ENCODE peak calls at places on chromosomes 4 and X, in five cellular contexts. B is fibroblast of lung, A is cardiac fibroblast, K is heart left ventricle, P is bronchial epithelial cell. Q is an unnamed sample.

GRCh38 chr4:185936650-185937376 is 124.8 kb upstream of the SORBS2 start:
- DNase-seq in B (no peak), A (no peak), K (no peak), P (no peak), Q (no peak)

GRCh38 chr4:19693949-19694597 is 557.6 kb upstream of the SLIT2 start:
- DNase-seq in B (no peak), A (peak; percentile 52), K (no peak), P (no peak), Q (no peak)

GRCh38 chrX:18654873-18655836 is 16.8 kb downstream of the RS1 start:
- DNase-seq in B (peak; percentile 38), A (peak; percentile 16), K (no peak), P (no peak), Q (no peak)

GRCh38 chr4:41751325-41752061 is 3.0 kb upstream of the PHOX2B start:
- DNase-seq in B (no peak), A (no peak), K (no peak), P (no peak), Q (no peak)

GRCh38 chr4:56757270-56757746 is 64.2 kb downstream of the SPINK2 start:
- DNase-seq in B (peak; percentile 66), A (peak; percentile 44), K (no peak), P (peak; percentile 74), Q (no peak)

GRCh38 chr4:144174401-144175067 is 34.0 kb upstream of the GYPA start:
- DNase-seq in B (peak; percentile 76), A (peak; percentile 76), K (no peak), P (peak; percentile 66), Q (no peak)

GRCh38 chrX:119423631-119424030 is 24.5 kb downstream of the SLC25A43 start:
- DNase-seq in B (peak; percentile 12), A (peak; percentile 45), K (no peak), P (no peak), Q (no peak)

GRCh38 chr4:87677731-87678130 is 27.7 kb downstream of the DMP1 start:
- DNase-seq in B (no peak), A (no peak), K (no peak), P (no peak), Q (no peak)

GRCh38 chr4:153572609-153573008 is 106.4 kb downstream of the TMEM131L start:
- DNase-seq in B (no peak), A (no peak), K (no peak), P (no peak), Q (no peak)

DNA sequence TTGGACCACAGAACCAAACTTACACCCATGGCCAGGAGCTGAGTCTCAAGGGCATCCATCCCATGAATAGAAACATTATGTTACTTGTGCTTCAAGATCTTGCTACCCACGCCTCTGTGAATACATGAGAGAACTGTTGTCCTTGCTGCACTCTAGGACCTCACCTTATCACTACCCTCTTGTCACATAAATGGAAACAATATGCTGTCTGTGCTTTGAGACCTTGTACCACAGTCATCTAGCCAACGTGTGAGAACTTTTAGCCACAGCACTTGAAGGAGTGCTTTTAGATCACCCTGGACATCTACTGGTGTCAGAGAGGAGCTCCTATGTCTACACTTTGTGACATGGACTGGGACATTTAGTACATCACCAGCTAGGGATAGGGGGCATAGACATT is 30.7 kb upstream of the HUWE1 start:
- DNase-seq in B (no peak), A (no peak), K (no peak), P (no peak), Q (no peak)
- H3K4me3 ChIP-seq in B (no peak overlapping the region), A (no peak overlapping the region), K (no peak overlapping the region), P (no peak overlapping the region), Q (no peak overlapping the region)

GRCh38 chr4:8504279-8505007 is 63.9 kb downstream of the TRMT44 start:
- DNase-seq in B (no peak), A (no peak), K (peak; percentile 51), P (no peak), Q (no peak)

GRCh38 chr4:8506373-8507250 is 66.0 kb downstream of the TRMT44 start:
- DNase-seq in B (peak; percentile 18), A (peak; percentile 77), K (peak; percentile 69), P (no peak), Q (no peak)

GRCh38 chr4:8507251-8507570 is 66.6 kb downstream of the TRMT44 start:
- DNase-seq in B (no peak), A (peak; percentile 24), K (no peak), P (no peak), Q (no peak)

GRCh38 chr4:8505229-8505628 is 64.7 kb downstream of the TRMT44 start:
- DNase-seq in B (no peak), A (no peak), K (no peak), P (no peak), Q (no peak)

DNA sequence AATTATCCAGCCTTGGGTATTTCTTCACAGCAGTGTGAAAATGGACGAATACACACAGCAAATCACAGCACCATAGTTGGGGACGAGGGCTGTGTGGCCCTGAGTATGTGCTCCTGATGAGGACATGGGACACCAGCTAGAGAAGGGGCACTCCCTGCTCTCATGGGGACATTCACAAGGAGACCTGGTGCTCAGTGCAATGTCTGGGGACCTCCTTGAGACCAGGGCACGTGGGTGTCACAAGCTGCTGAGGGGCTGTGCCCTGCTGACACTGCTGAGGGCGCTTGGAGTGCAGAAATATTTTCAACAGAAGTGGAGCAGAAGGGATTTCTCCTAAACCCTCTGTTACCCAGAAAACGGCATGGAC is 65.4 kb downstream of the TRMT44 start:
- DNase-seq in B (no peak), A (no peak), K (no peak), P (no peak), Q (no peak)
- H3K4me3 ChIP-seq in B (no peak overlapping the region), A (no peak overlapping the region), K (no peak overlapping the region), P (no peak overlapping the region), Q (no peak overlapping the region)

GRCh38 chr4:73860175-73860574 is 7.1 kb downstream of the PF4V1 start:
- DNase-seq in B (no peak), A (no peak), K (no peak), P (no peak), Q (peak; percentile 72)

GRCh38 chr4:73864365-73864764 is 4.8 kb upstream of the CXCL1 start:
- DNase-seq in B (no peak), A (no peak), K (no peak), P (peak; percentile 59), Q (no peak)

GRCh38 chr4:73859614-73860088 is 6.6 kb downstream of the PF4V1 start:
- DNase-seq in B (peak; percentile 90), A (peak; percentile 77), K (no peak), P (no peak), Q (no peak)

GRCh38 chr4:73862357-73862756 is 6.8 kb upstream of the CXCL1 start:
- DNase-seq in B (peak; percentile 47), A (no peak), K (no peak), P (peak; percentile 60), Q (no peak)

GRCh38 chr4:73860884-73861283 is 7.8 kb downstream of the PF4V1 start:
- DNase-seq in B (no peak), A (no peak), K (no peak), P (no peak), Q (no peak)
- H3K4me3 ChIP-seq in B (no peak overlapping the region), A (no peak overlapping the region), K (no peak overlapping the region), P (no peak overlapping the region), Q (no peak overlapping the region)

DNA sequence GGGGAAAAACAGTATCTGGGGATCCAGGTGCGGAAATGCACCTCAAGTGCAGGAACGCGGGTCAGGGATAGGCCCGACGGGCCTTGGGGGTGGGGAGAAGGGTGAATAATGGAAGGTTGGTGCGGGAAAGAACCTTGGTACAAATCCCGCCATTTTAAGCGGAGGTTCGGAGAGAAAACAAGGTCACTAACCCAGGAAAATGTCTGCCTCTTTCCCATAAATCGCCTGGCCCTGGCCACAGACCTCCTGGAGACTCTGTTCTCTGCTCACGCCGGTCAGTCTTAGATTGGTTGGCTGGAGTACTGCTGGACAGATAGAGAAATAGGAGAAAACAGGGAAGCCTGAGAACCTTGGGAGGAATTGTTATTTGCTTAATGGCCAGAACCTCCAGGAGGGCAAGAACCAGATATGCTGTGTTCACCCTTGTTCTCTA is 897 bp upstream of the FBXL5 start:
- DNase-seq in B (no peak), A (peak; percentile 52), K (no peak), P (no peak), Q (no peak)
- H3K4me3 ChIP-seq in B (peak overlapping the region; percentile 43), A (no peak overlapping the region), K (peak overlapping the region; percentile 76), P (peak overlapping the region; percentile 47), Q (peak overlapping the region; percentile 52)

Q was measured in epithelial cell of proximal tubule.